ENCODE peak calls at places on chromosomes 3 and 15, in nine cellular contexts. E is NAMALWA; Q is GM10248; L is endothelial cell; W is body of pancreas; B is tibial artery; V is activated CD4-positive, alpha-beta T cell treated with anti-CD3 and anti-CD28 coated beads, Interleukin-2, amount 10 ng/mL, durations not matched to agents 7 days and 5 days; H is glutamatergic neuron; M is AG04449. K is an unnamed sample.

GRCh38 chr3:159266779-159267178 is 464.9 kb downstream of the MFSD1 start:
- DNase-seq in L (peak), V (peak), W (no peak), M (no peak), B (no peak), E (peak), Q (no peak), H (peak), K (no peak)

GRCh38 chr3:171412054-171412453 is 48.2 kb downstream of the TNIK start:
- DNase-seq in E (no peak), L (no peak), V (no peak), Q (no peak), M (no peak), W (no peak), H (no peak), B (no peak), K (no peak)

GRCh38 chr3:149366031-149366430 is 11.4 kb downstream of the TM4SF1 start:
- DNase-seq in E (no peak), Q (no peak), W (no peak), L (no peak), H (no peak), V (no peak), M (no peak), B (no peak), K (no peak)

GRCh38 chr3:57130426-57131209 is 34.5 kb downstream of the IL17RD start:
- DNase-seq in W (no peak), Q (no peak), V (peak), M (no peak), E (no peak), L (peak), H (peak), B (no peak), K (no peak)

GRCh38 chr15:51935466-51936118 is 36.0 kb downstream of the LEO1 start:
- DNase-seq in Q (peak), V (no peak), W (no peak), B (no peak), M (no peak), H (no peak), E (peak), L (no peak), K (no peak)

GRCh38 chr3:134373942-134374790 is at the start of gene AMOTL2:
- DNase-seq in M (peak), E (no peak), V (no peak), Q (peak), W (peak), L (peak), B (peak), H (peak), K (peak)

GRCh38 chr3:8301977-8302589 is 199.5 kb upstream of the LMCD1 start:
- DNase-seq in Q (peak), V (peak), W (no peak), L (no peak), H (no peak), B (no peak), M (peak), E (peak), K (no peak)

GRCh38 chr3:31978553-31978952 is 2.5 kb downstream of the OSBPL10 start:
- DNase-seq in B (no peak), H (no peak), L (no peak), E (no peak), M (no peak), Q (no peak), W (no peak), V (no peak), K (no peak)

GRCh38 chr15:71048913-71049675 is 66.2 kb upstream of the THSD4 start:
- DNase-seq in E (no peak), M (peak), Q (no peak), L (no peak), H (no peak), V (no peak), W (no peak), B (no peak), K (no peak)

GRCh38 chr3:172550347-172550943 is 27.2 kb upstream of the TNFSF10 start:
- DNase-seq in V (peak), L (no peak), W (no peak), B (no peak), M (peak), Q (no peak), E (no peak), H (no peak), K (no peak)

GRCh38 chr3:187019542-187020072 is 89.3 kb downstream of the ST6GAL1 start:
- DNase-seq in W (no peak), E (peak), B (no peak), L (no peak), H (no peak), M (no peak), Q (no peak), V (no peak), K (no peak)

GRCh38 chr15:33201376-33202189 is 7.1 kb upstream of the FMN1 start:
- DNase-seq in H (peak), M (no peak), W (peak), V (peak), L (peak), Q (peak), B (no peak), E (peak), K (peak)

GRCh38 chr3:13706886-13707285 is 158.0 kb downstream of the FBLN2 start:
- DNase-seq in Q (no peak), M (no peak), L (no peak), H (no peak), W (peak), B (no peak), E (no peak), V (peak), K (no peak)

GRCh38 chr3:12286504-12286903 is 2.4 kb upstream of the PPARG start:
- DNase-seq in M (no peak), E (no peak), L (no peak), Q (no peak), V (no peak), W (no peak), H (no peak), B (no peak), K (no peak)

GRCh38 chr3:175716451-175716850 is 857.3 kb downstream of the NAALADL2 start:
- DNase-seq in M (peak), V (no peak), W (no peak), L (no peak), B (no peak), Q (no peak), H (no peak), E (no peak), K (no peak)

GRCh38 chr3:127688416-127689265 is 15.9 kb downstream of the ABTB1 start:
- DNase-seq in Q (no peak), E (no peak), W (peak), B (peak), H (peak), V (no peak), L (no peak), M (no peak), K (peak)

GRCh38 chr3:181316481-181316880 is 326.9 kb upstream of the DNAJC19 start:
- DNase-seq in V (no peak), B (no peak), E (peak), M (no peak), Q (no peak), W (no peak), L (peak), H (no peak), K (no peak)

GRCh38 chr15:58178668-58179067 is 40.5 kb downstream of the AQP9 start:
- DNase-seq in Q (no peak), E (no peak), M (no peak), B (no peak), W (no peak), H (no peak), V (no peak), L (no peak), K (no peak)

GRCh38 chr3:97815149-97815917 is 6.5 kb upstream of the CRYBG3 start:
- DNase-seq in E (no peak), H (no peak), M (no peak), W (no peak), Q (no peak), L (no peak), B (no peak), V (peak), K (no peak)

GRCh38 chr15:56228854-56229253 is 14.8 kb downstream of the RFX7 start:
- DNase-seq in V (no peak), E (no peak), W (no peak), B (no peak), M (no peak), H (no peak), Q (no peak), L (no peak), K (no peak)

GRCh38 chr3:30034246-30034991 is 572.0 kb upstream of the TGFBR2 start:
- DNase-seq in M (no peak), Q (no peak), B (no peak), E (no peak), W (no peak), V (no peak), L (no peak), H (no peak), K (no peak)

GRCh38 chr3:132029182-132029902 is 5.5 kb downstream of the CPNE4 start:
- DNase-seq in Q (peak), M (no peak), H (peak), B (peak), E (peak), W (peak), L (peak), V (peak), K (peak)

GRCh38 chr15:64566629-64567427 is 106.5 kb downstream of the ZNF609 start:
- DNase-seq in B (no peak), H (no peak), E (peak), M (no peak), W (no peak), V (no peak), L (no peak), Q (no peak), K (no peak)

GRCh38 chr15:52261498-52262242 is 33.9 kb downstream of the MYO5C start:
- DNase-seq in B (peak), H (peak), M (peak), W (peak), V (peak), L (peak), E (peak), Q (peak), K (peak)

GRCh38 chr15:71294636-71295241 is 179.5 kb downstream of the THSD4 start:
- DNase-seq in H (no peak), Q (no peak), W (no peak), M (peak), V (no peak), L (peak), E (no peak), B (no peak), K (no peak)

GRCh38 chr3:158710601-158711000 is 21.7 kb downstream of the RARRES1 start:
- DNase-seq in E (no peak), W (no peak), H (no peak), V (no peak), Q (no peak), L (no peak), B (no peak), M (no peak), K (no peak)

GRCh38 chr15:71333839-71334238 is 218.6 kb downstream of the THSD4 start:
- DNase-seq in H (no peak), M (no peak), V (no peak), B (no peak), L (no peak), Q (no peak), W (no peak), E (no peak), K (no peak)

GRCh38 chr15:75363786-75364185 is 4.6 kb downstream of the MAN2C1 start:
- DNase-seq in Q (no peak), H (no peak), B (no peak), W (no peak), M (no peak), V (no peak), E (no peak), L (no peak), K (no peak)

GRCh38 chr3:70885636-70886035 is 573.2 kb upstream of the MDFIC2 start:
- DNase-seq in M (no peak), H (no peak), B (no peak), Q (no peak), L (no peak), W (no peak), E (no peak), V (no peak), K (no peak)

GRCh38 chr15:38690737-38691332 is 126.2 kb upstream of the RASGRP1 start:
- DNase-seq in V (peak), B (peak), M (no peak), H (peak), Q (peak), W (peak), E (peak), L (peak), K (peak)

GRCh38 chr3:46642971-46643370 is 30.6 kb downstream of the FAM240A start:
- DNase-seq in Q (no peak), E (no peak), V (no peak), H (no peak), B (no peak), M (no peak), L (no peak), W (no peak), K (no peak)

GRCh38 chr15:70235347-70235746 is 137.6 kb upstream of the TLE3 start:
- DNase-seq in B (no peak), M (no peak), L (no peak), V (no peak), H (no peak), Q (no peak), E (no peak), W (no peak), K (no peak)

GRCh38 chr15:96353931-96354730 is 23.6 kb downstream of the NR2F2 start:
- DNase-seq in Q (no peak), V (no peak), H (peak), E (no peak), B (peak), W (no peak), M (no peak), L (peak), K (no peak)

GRCh38 chr15:28001641-28002040 is 97.5 kb downstream of the OCA2 start:
- DNase-seq in Q (no peak), W (no peak), M (no peak), H (no peak), V (no peak), L (no peak), B (no peak), E (no peak), K (no peak)

GRCh38 chr3:60577601-60578000 is 673.7 kb downstream of the FHIT start:
- DNase-seq in W (no peak), E (no peak), B (no peak), M (no peak), Q (no peak), V (no peak), H (no peak), L (no peak), K (no peak)

K was measured in breast epithelium.